ENCODE peak calls at places on chromosome 22, in ten cellular contexts. K is bronchial epithelial cell; S is type B pancreatic cell; V is CD8-positive, alpha-beta T cell; W is mucosa of descending colon; C is HCT116; P is kidney; Q is HFFc6; U is AG10803; L is WTC11. F is an unnamed sample.

GRCh38 chr22:38125038-38125610 is 14.6 kb upstream of the BAIAP2L2 start:
- DNase-seq in K (no peak), S (no peak), V (no peak), W (no peak), C (no peak), P (peak; percentile 52), Q (no peak), U (no peak), L (no peak), F (no peak)

GRCh38 chr22:21044931-21045584 is 688 bp upstream of the LRRC74B start:
- DNase-seq in K (no peak), S (no peak), V (no peak), W (no peak), C (no peak), P (peak; percentile 69), Q (peak; percentile 64), U (peak; percentile 66), L (no peak), F (no peak)

GRCh38 chr22:17938484-17938924 is 85.9 kb downstream of the MICAL3 start:
- DNase-seq in K (no peak), S (no peak), V (no peak), W (no peak), C (no peak), P (no peak), Q (no peak), U (peak; percentile 47), L (no peak), F (no peak)

GRCh38 chr22:42990131-42990838 is 24.7 kb downstream of the PACSIN2 start:
- DNase-seq in K (peak; percentile 90), S (no peak), V (no peak), W (no peak), C (no peak), P (no peak), Q (peak; percentile 92), U (peak; percentile 92), L (no peak), F (peak; percentile 77)

GRCh38 chr22:17086301-17086700 is 1.5 kb downstream of the IL17RA start:
- DNase-seq in K (no peak), S (no peak), V (no peak), W (no peak), C (no peak), P (no peak), Q (no peak), U (no peak), L (no peak), F (no peak)

GRCh38 chr22:38412435-38413084 is 42.4 kb downstream of the KCNJ4 start:
- DNase-seq in K (no peak), S (peak; percentile 68), V (peak; percentile 48), W (peak; percentile 53), C (no peak), P (peak; percentile 69), Q (no peak), U (no peak), L (peak; percentile 76), F (peak; percentile 17)

GRCh38 chr22:18012528-18012927 is 11.8 kb downstream of the MICAL3 start:
- DNase-seq in K (peak; percentile 92), S (no peak), V (no peak), W (no peak), C (no peak), P (no peak), Q (peak; percentile 51), U (no peak), L (no peak), F (peak; percentile 28)

GRCh38 chr22:47162865-47163264 is 400.4 kb downstream of the TBC1D22A start:
- DNase-seq in K (no peak), S (no peak), V (no peak), W (peak; percentile 14), C (no peak), P (peak; percentile 64), Q (no peak), U (no peak), L (peak; percentile 3), F (no peak)

GRCh38 chr22:19463491-19464469 is 15.2 kb downstream of the UFD1 start:
- DNase-seq in K (no peak), S (no peak), V (no peak), W (no peak), C (no peak), P (peak; percentile 81), Q (peak; percentile 93), U (peak; percentile 63), L (no peak), F (no peak)

GRCh38 chr22:44711236-44711560 is 9.2 kb downstream of the PRR5 start:
- DNase-seq in K (no peak), S (no peak), V (no peak), W (no peak), C (no peak), P (no peak), Q (no peak), U (no peak), L (no peak), F (no peak)

GRCh38 chr22:43838571-43839307 is 23.6 kb downstream of the SULT4A1 start:
- DNase-seq in K (no peak), S (no peak), V (no peak), W (no peak), C (no peak), P (no peak), Q (no peak), U (no peak), L (no peak), F (no peak)

GRCh38 chr22:22802346-22802970 is 85.2 kb upstream of the IGLL5 start:
- DNase-seq in K (no peak), S (no peak), V (peak; percentile 63), W (no peak), C (no peak), P (no peak), Q (no peak), U (no peak), L (no peak), F (no peak)
- TF ChIP-seq CTCF in K (no peak), S (peak; percentile 56), V (peak; percentile 80), W (no peak), C (peak; percentile 56), P (peak; percentile 32), Q (peak; percentile 50), U (no peak), L (no peak), F (no peak)

DNA sequence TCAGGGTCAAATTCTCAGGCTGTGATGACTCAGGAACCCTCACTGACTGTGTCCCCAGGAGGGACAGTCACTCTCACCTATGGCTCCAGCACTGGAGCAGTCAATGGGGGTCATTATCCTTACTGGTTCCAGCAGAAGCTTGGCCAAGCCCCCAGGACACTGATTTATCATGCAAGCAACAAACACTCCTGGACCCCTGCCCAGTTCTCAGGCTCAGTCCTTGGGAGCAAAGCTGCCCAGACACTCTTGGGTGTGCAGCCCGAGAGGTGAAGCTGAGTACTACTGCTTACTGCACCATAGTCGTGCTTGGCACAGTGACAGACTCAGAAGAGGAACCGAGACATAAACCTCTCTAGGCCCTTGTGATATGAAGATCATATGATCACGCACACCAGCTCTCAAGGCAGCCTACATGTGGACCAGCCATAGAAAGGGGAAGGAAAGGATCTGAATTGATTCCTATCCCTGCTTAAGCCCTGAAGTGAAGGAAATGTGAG is 58.2 kb downstream of the ZNF280B start:
- DNase-seq in K (no peak), S (no peak), V (no peak), W (no peak), C (no peak), P (no peak), Q (no peak), U (no peak), L (no peak), F (no peak)
- TF ChIP-seq CTCF in K (no peak), S (no peak), V (no peak), W (no peak), C (no peak), P (no peak), Q (no peak), U (no peak), L (no peak), F (no peak)

GRCh38 chr22:50253046-50253580 is 2.0 kb upstream of the HDAC10 start:
- DNase-seq in K (no peak), S (no peak), V (no peak), W (no peak), C (no peak), P (peak; percentile 71), Q (no peak), U (no peak), L (no peak), F (no peak)

GRCh38 chr22:50251472-50252054 is 498 bp upstream of the HDAC10 start:
- DNase-seq in K (no peak), S (no peak), V (no peak), W (no peak), C (no peak), P (no peak), Q (no peak), U (no peak), L (no peak), F (no peak)

GRCh38 chr22:50253941-50254340 is 2.9 kb upstream of the HDAC10 start:
- DNase-seq in K (no peak), S (no peak), V (no peak), W (no peak), C (no peak), P (no peak), Q (no peak), U (no peak), L (no peak), F (no peak)

GRCh38 chr22:50250555-50251471 is at the start of gene HDAC10:
- DNase-seq in K (peak; percentile 55), S (no peak), V (peak; percentile 77), W (peak; percentile 92), C (no peak), P (peak; percentile 92), Q (peak; percentile 64), U (peak; percentile 75), L (peak; percentile 89), F (no peak)

DNA sequence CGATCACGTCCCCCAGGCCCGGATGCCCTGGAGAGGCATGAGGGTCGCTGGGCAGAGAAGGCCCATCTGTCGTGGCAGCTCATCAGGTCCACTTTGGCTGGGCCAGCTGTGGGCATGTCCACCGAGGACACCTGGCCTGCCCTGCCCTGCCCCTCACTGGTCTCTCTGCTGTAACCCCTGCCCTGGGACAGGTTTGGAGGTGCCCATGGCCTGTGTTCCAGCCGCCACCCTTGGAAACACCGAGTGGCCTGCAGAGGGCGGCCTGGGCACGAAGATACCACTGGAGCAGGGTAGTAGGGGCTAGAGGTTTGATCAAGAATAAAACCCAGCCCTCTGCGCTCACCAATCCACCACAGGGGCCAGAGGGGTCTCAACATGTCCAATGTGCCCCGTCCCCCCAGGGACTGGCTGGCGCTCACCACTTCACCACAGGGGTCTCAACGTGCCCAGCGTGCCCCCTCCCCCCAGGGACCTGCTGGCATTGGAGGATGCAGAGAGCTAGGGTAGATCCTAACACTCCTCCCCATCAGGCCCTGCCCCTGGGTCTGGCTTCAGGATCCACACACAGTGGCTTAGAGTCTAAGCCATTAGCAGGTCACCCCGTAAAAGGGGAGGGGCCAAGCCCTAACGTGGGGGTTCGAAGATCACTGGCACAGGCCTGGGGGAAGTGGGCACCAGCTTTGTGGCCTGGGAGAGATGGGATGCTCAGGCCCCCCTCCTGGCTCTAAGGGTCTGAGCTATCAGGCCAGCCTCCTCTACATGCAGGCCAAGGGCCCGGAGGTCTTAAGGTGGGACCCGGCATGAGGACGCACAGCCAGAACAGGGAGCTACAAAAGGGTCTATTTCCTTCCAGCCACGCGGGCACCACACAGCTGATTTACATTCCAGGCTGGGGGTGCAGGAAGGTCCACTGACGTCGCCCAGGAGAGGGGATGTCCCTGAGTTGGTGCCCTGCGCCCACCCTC is 1.3 kb upstream of the HDAC10 start:
- DNase-seq in K (peak; percentile 49), S (no peak), V (peak; percentile 74), W (peak; percentile 87), C (no peak), P (peak; percentile 93), Q (no peak), U (peak; percentile 62), L (peak; percentile 81), F (peak; percentile 58)
- TF ChIP-seq CTCF in K (peak; percentile 81), S (peak; percentile 74), V (peak; percentile 60), W (peak; percentile 47), C (peak; percentile 75), P (peak; percentile 83), Q (peak; percentile 78), U (peak; percentile 69), L (peak; percentile 29), F (peak; percentile 82)

GRCh38 chr22:49662681-49663080 is 165.0 kb downstream of the BRD1 start:
- DNase-seq in K (no peak), S (peak; percentile 58), V (no peak), W (no peak), C (no peak), P (peak; percentile 58), Q (no peak), U (no peak), L (no peak), F (no peak)
- TF ChIP-seq CTCF in K (no peak), S (no peak), V (no peak), W (no peak), C (no peak), P (no peak), Q (no peak), U (no peak), L (no peak), F (no peak)

F was measured in RWPE1.